ENCODE peak calls at places on chromosomes 4 and X, in seven cellular contexts. Q, H, F, I, Z, R and V are unnamed samples.
A peak's percentile ranks its signal among the peaks of the same experiment; 100 is the strongest.

GRCh38 chr4:89358935-89359364 is 51.4 kb upstream of the GPRIN3 start:
- DNase-seq in Q (peak; percentile 24), H (no peak), F (no peak), I (no peak), Z (no peak), R (no peak), V (no peak)

GRCh38 chrX:73850124-73851013 is 287.4 kb downstream of the CHIC1 start:
- DNase-seq in Q (peak; percentile 4), H (peak; percentile 3), F (peak; percentile 45), I (peak; percentile 13), Z (no peak), R (no peak), V (no peak)

GRCh38 chr4:88592600-88593448 is 544 bp downstream of the HERC3 start:
- DNase-seq in Q (peak; percentile 89), H (peak; percentile 84), F (peak; percentile 78), I (peak; percentile 91), Z (peak; percentile 97), R (no peak), V (peak; percentile 31)

GRCh38 chr4:100034265-100034664 is 84.2 kb upstream of the H2AZ1 start:
- DNase-seq in Q (no peak), H (no peak), F (no peak), I (no peak), Z (no peak), R (no peak), V (no peak)

GRCh38 chr4:48122756-48123155 is 11.3 kb downstream of the TXK start:
- DNase-seq in Q (no peak), H (no peak), F (no peak), I (no peak), Z (no peak), R (no peak), V (no peak)

GRCh38 chrX:133415276-133416105 is at the start of gene GPC4:
- DNase-seq in Q (peak; percentile 57), H (peak; percentile 83), F (peak; percentile 74), I (peak; percentile 67), Z (peak; percentile 92), R (no peak), V (no peak)

GRCh38 chr4:13092702-13093101 is 391.4 kb downstream of the RAB28 start:
- DNase-seq in Q (no peak), H (peak; percentile 8), F (no peak), I (no peak), Z (no peak), R (no peak), V (no peak)

GRCh38 chrX:3680459-3680858 is 33.0 kb downstream of the PRKX start:
- DNase-seq in Q (no peak), H (no peak), F (no peak), I (no peak), Z (no peak), R (no peak), V (no peak)

GRCh38 chr4:184253072-184253420 is 35.4 kb upstream of the ENPP6 start:
- DNase-seq in Q (no peak), H (no peak), F (no peak), I (no peak), Z (peak; percentile 71), R (no peak), V (no peak)

GRCh38 chr4:175369087-175369486 is 443.0 kb downstream of the GPM6A start:
- DNase-seq in Q (no peak), H (no peak), F (no peak), I (no peak), Z (no peak), R (peak; percentile 5), V (no peak)

GRCh38 chrX:9285342-9285771 is 179.5 kb upstream of the TBL1X start:
- DNase-seq in Q (no peak), H (no peak), F (no peak), I (no peak), Z (no peak), R (no peak), V (no peak)

GRCh38 chr4:762211-763190 is 56.9 kb downstream of the PCGF3 start:
- DNase-seq in Q (peak; percentile 51), H (peak; percentile 39), F (no peak), I (peak; percentile 55), Z (no peak), R (no peak), V (no peak)

GRCh38 chr4:139978692-139979091 is 175.3 kb downstream of the MAML3 start:
- DNase-seq in Q (no peak), H (no peak), F (no peak), I (no peak), Z (no peak), R (no peak), V (peak; percentile 65)

GRCh38 chrX:25524150-25524549 is 508.4 kb upstream of the ARX start:
- DNase-seq in Q (peak; percentile 51), H (peak; percentile 2), F (no peak), I (peak; percentile 59), Z (no peak), R (no peak), V (no peak)

GRCh38 chr4:42703776-42704175 is 46.9 kb upstream of the ATP8A1 start:
- DNase-seq in Q (no peak), H (peak; percentile 6), F (no peak), I (no peak), Z (no peak), R (no peak), V (no peak)

GRCh38 chrX:84469226-84469625 is 33.0 kb downstream of the HDX start:
- DNase-seq in Q (no peak), H (no peak), F (no peak), I (peak; percentile 26), Z (no peak), R (peak; percentile 7), V (no peak)

GRCh38 chr4:74205559-74205958 is 47.6 kb downstream of the MTHFD2L start:
- DNase-seq in Q (no peak), H (no peak), F (no peak), I (no peak), Z (no peak), R (no peak), V (no peak)

DNA sequence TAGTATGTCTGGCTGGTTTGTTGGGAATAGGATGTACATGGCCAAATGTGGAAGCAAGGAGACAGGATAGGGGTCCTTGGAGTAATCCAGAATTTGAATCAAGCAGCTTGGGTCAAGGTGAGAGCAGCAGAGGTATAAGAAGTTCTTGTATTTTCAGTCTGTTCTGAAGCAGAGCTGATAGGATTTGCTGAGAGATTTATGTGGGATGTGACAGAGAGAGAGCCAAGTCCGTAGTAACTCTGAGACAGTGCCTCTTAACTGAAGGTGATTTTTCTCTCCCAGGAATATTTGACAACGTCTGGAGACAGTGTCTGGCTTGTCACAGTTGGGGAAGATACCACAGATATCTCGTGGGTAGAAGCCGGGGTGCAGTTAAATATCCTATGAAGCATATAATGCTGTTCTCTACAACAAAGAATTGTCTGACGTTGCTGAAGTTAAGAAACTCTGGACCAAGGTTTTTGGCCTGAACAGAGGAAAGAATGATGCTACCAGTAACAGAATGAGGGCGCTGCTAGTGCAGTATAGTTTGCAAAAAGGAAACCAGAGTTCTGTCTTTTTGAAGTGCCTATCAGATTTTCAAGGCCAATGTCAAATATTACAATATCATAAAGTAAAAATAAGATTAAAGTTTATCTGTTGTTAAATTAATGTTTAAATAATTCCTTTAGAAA is 184.0 kb downstream of the ARHGAP24 start:
- DNase-seq in Q (no peak), H (no peak), F (no peak), I (no peak), Z (no peak), R (no peak), V (no peak)
- H3K4me3 ChIP-seq in Q (no peak overlapping the region), H (no peak overlapping the region), F (no peak overlapping the region), I (no peak overlapping the region), Z (no peak overlapping the region), R (no peak overlapping the region), V (no peak overlapping the region)

GRCh38 chrX:131025336-131025735 is 32.8 kb upstream of the ARHGAP36 start:
- DNase-seq in Q (no peak), H (no peak), F (no peak), I (no peak), Z (no peak), R (no peak), V (no peak)
- H3K4me3 ChIP-seq in Q (no peak overlapping the region), H (no peak overlapping the region), F (no peak overlapping the region), I (no peak overlapping the region), Z (no peak overlapping the region), R (no peak overlapping the region), V (no peak overlapping the region)

GRCh38 chr4:6665320-6665654 is 24.8 kb downstream of the MRFAP1 start:
- DNase-seq in Q (no peak), H (no peak), F (no peak), I (no peak), Z (no peak), R (no peak), V (no peak)

GRCh38 chr4:6660430-6660829 is 19.9 kb downstream of the MRFAP1 start:
- DNase-seq in Q (no peak), H (no peak), F (no peak), I (no peak), Z (no peak), R (no peak), V (no peak)

GRCh38 chr4:6659897-6660296 is 19.4 kb downstream of the MRFAP1 start:
- DNase-seq in Q (no peak), H (no peak), F (no peak), I (no peak), Z (no peak), R (no peak), V (no peak)

GRCh38 chr4:6662591-6662990 is 22.1 kb downstream of the MRFAP1 start:
- DNase-seq in Q (no peak), H (no peak), F (no peak), I (no peak), Z (no peak), R (no peak), V (no peak)

GRCh38 chr4:6663596-6664393 is 23.3 kb downstream of the MRFAP1 start:
- DNase-seq in Q (no peak), H (no peak), F (no peak), I (no peak), Z (no peak), R (no peak), V (no peak)
- H3K4me3 ChIP-seq in Q (no peak overlapping the region), H (no peak overlapping the region), F (no peak overlapping the region), I (no peak overlapping the region), Z (peak overlapping the region; percentile 39), R (peak overlapping the region; percentile 7), V (no peak overlapping the region)

DNA sequence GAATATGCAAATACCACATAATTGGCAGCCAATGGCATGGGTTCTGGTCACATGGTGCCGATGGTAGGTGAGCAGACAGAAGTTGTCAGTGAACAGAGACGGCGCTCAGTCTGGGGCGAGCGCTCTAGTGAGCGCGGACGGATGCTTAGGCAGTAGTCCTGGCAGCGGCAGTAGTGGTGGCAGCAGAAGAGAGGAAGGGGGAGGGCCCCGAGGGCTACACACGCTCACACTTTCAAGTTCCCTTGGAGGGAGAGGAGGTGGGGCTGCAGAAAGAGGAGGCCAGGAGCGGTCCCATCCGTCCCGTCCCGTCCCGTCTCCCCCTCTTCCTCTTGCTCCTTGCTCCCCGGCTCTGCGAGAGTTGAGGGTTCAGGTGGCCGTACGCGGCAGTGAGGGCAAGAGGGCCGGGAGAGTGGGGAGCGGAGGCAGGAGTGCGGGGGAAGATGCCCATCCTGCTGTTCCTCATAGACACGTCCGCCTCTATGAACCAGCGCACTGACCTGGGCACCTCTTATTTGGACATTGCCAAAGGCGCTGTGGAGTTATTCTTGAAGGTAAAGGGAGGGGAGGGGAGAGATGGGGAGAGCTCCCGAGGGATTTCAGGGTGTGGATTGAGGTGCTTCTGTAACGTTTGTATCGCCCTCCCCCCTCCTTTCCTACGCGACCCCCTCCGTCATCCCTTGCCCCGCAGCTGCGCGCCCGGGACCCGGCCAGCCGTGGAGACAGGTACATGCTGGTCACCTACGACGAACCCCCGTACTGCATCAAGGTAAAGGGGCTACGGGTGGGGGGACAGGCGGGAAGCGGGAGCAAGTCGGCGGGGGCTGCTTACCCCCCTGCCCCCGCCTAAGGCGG is at the start of gene INTS6L:
- DNase-seq in Q (peak; percentile 93), H (peak; percentile 92), F (peak; percentile 91), I (peak; percentile 88), Z (peak; percentile 85), R (peak; percentile 43), V (peak; percentile 83)
- H3K4me3 ChIP-seq in Q (peak within 1 kb of the TSS; percentile 60), H (peak within 1 kb of the TSS; percentile 27), F (peak within 1 kb of the TSS; percentile 73), I (peak within 1 kb of the TSS; percentile 42), Z (peak within 1 kb of the TSS; percentile 70), R (peak within 1 kb of the TSS; percentile 50), V (peak within 1 kb of the TSS; percentile 68)